ENCODE peak calls at places on chromosome 12, in five cellular contexts. K, E, Q, X and G are unnamed samples. For H3K36me3 and H3K4me1, the result is how much of the 10 kb centered on the place peaks cover.

GRCh38 chr12:125340791-125341190 is 275.6 kb downstream of the AACS start:
- DNase-seq in K (no peak), E (peak), Q (no peak), X (no peak), G (no peak)

GRCh38 chr12:95942106-95942531 is 295 bp downstream of the CCDC38 start:
- DNase-seq in K (no peak), E (peak), Q (no peak), X (no peak), G (no peak)

GRCh38 chr12:82754856-82755255 is 68.2 kb downstream of the TMTC2 start:
- DNase-seq in K (no peak), E (peak), Q (no peak), X (no peak), G (no peak)

GRCh38 chr12:23760495-23760894 is 189.0 kb downstream of the SOX5 start:
- DNase-seq in K (no peak), E (no peak), Q (no peak), X (no peak), G (no peak)

GRCh38 chr12:97927991-97928390 is 465.4 kb downstream of the RMST start:
- DNase-seq in K (no peak), E (no peak), Q (no peak), X (no peak), G (no peak)

GRCh38 chr12:19689226-19689625 is 249.9 kb downstream of the AEBP2 start:
- DNase-seq in K (no peak), E (no peak), Q (no peak), X (no peak), G (no peak)

GRCh38 chr12:15520083-15520482 is 197.8 kb downstream of the PTPRO start:
- DNase-seq in K (no peak), E (no peak), Q (no peak), X (no peak), G (no peak)

GRCh38 chr12:122106891-122107660 is 28.5 kb downstream of the MLXIP start:
- DNase-seq in K (peak), E (peak), Q (peak), X (peak), G (no peak)

GRCh38 chr12:18439541-18439940 is 178.2 kb downstream of the PIK3C2G start:
- DNase-seq in K (no peak), E (peak), Q (no peak), X (no peak), G (no peak)

GRCh38 chr12:12398026-12398859 is 41.4 kb downstream of the BORCS5 start:
- DNase-seq in K (peak), E (peak), Q (peak), X (peak), G (no peak)

GRCh38 chr12:52884526-52885293 is 20.2 kb downstream of the KRT8 start:
- DNase-seq in K (peak), E (peak), Q (peak), X (peak), G (peak)

GRCh38 chr12:54207539-54208267 is 18.9 kb upstream of the SMUG1 start:
- DNase-seq in K (peak), E (peak), Q (peak), X (peak), G (peak)

GRCh38 chr12:47801904-47802246 is 17.8 kb downstream of the HDAC7 start:
- DNase-seq in K (no peak), E (no peak), Q (no peak), X (no peak), G (no peak)

GRCh38 chr12:81005635-81006034 is 67.9 kb upstream of the LIN7A start:
- DNase-seq in K (no peak), E (no peak), Q (no peak), X (no peak), G (no peak)

GRCh38 chr12:3149505-3150307 is 72.5 kb downstream of the TSPAN9 start:
- DNase-seq in K (peak), E (no peak), Q (no peak), X (no peak), G (no peak)

GRCh38 chr12:79183946-79184345 is 319.4 kb downstream of the SYT1 start:
- DNase-seq in K (no peak), E (no peak), Q (no peak), X (no peak), G (no peak)

GRCh38 chr12:112096070-112096469 is 12.5 kb downstream of the NAA25 start:
- DNase-seq in K (no peak), E (no peak), Q (no peak), X (no peak), G (no peak)

GRCh38 chr12:110466791-110467190 is 1.3 kb downstream of the GPN3 start:
- DNase-seq in K (no peak), E (no peak), Q (no peak), X (no peak), G (no peak)

GRCh38 chr12:67665679-67666078 is 17.1 kb downstream of the DYRK2 start:
- DNase-seq in K (no peak), E (no peak), Q (no peak), X (no peak), G (no peak)

GRCh38 chr12:124480469-124481256 is 86.7 kb downstream of the NCOR2 start:
- DNase-seq in K (no peak), E (peak), Q (peak), X (peak), G (peak)

GRCh38 chr12:11568155-11568761 is 81.2 kb upstream of the ETV6 start:
- DNase-seq in K (no peak), E (no peak), Q (no peak), X (no peak), G (no peak)

GRCh38 chr12:105092336-105092735 is 8.1 kb upstream of the ALDH1L2 start:
- DNase-seq in K (no peak), E (no peak), Q (no peak), X (no peak), G (no peak)

GRCh38 chr12:46459881-46460545 is 87.4 kb upstream of the SLC38A2 start:
- DNase-seq in K (no peak), E (no peak), Q (no peak), X (peak), G (no peak)

GRCh38 chr12:130526813-130527212 is 189.1 kb downstream of the PIWIL1 start:
- DNase-seq in K (no peak), E (peak), Q (no peak), X (no peak), G (no peak)

GRCh38 chr12:57749061-57749460 is 3.0 kb downstream of the CDK4 start:
- DNase-seq in K (no peak), E (no peak), Q (no peak), X (no peak), G (no peak)

GRCh38 chr12:68776976-68777610 is 30.9 kb upstream of the MDM2 start:
- DNase-seq in K (no peak), E (no peak), Q (no peak), X (no peak), G (no peak)

GRCh38 chr12:6936642-6937480 is 6.8 kb upstream of the RNU7-1 start:
- DNase-seq in K (no peak), E (no peak), Q (no peak), X (no peak), G (no peak)

GRCh38 chr12:90407841-90408240 is 547.1 kb downstream of the CCER1 start:
- DNase-seq in K (no peak), E (no peak), Q (no peak), X (no peak), G (no peak)

GRCh38 chr12:2625267-2625666 is 169.5 kb upstream of the FKBP4 start:
- DNase-seq in K (no peak), E (no peak), Q (no peak), X (no peak), G (no peak)

DNA sequence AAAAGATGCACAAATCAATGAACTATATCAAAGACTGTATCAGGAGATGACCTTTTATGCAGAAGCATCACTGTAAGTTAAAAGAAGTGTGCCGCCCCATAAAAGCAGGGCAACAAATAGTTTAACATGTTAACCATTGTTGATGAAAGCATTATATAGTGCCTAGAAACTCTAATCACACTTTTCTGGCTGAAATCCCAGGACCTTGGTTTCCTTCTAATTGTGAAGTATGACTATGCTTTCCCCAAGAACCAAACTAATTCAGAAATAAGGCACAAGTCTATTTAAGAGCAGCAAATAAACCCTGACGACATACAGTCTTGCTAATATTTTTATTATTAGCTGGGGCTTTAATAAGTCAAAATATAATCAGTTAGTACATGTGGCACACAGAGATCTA is 21.7 kb downstream of the RACGAP1 start:
- DNase-seq in K (no peak), E (peak), Q (no peak), X (no peak), G (no peak)
- H3K36me3 ChIP-seq in K (under half), E (under half), Q (under half), X (under half), G (under half)

DNA sequence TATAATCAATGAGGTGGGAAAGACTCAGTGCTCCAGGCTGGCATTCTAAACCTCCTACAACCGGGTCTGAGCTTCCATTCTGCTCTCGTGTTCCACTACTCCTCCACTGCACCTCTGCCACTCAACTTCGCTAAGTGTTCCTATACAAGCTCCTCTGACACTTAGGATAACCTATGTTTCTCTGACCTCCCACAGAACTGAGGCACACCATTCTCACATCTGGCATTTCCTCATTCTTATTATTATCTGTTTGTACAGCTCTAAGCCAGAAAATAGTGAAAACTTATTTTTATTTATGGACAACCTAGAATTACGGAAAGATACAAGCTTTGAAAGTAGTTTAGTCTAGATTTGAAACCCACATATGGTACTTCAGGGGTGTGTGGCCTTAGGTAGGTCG is 127.0 kb downstream of the MED13L start:
- DNase-seq in K (no peak), E (no peak), Q (no peak), X (no peak), G (no peak)
- H3K4me1 ChIP-seq in K (under half), E (under half), Q (under half), X (under half), G (under half)

GRCh38 chr12:101777476-101777875 is 38.2 kb upstream of the SYCP3 start:
- DNase-seq in K (no peak), E (no peak), Q (no peak), X (no peak), G (no peak)

GRCh38 chr12:101779200-101779599 is 39.9 kb upstream of the SYCP3 start:
- DNase-seq in K (no peak), E (no peak), Q (no peak), X (no peak), G (no peak)

GRCh38 chr12:101777978-101778377 is 38.7 kb upstream of the SYCP3 start:
- DNase-seq in K (no peak), E (no peak), Q (no peak), X (no peak), G (no peak)

GRCh38 chr12:101773560-101774206 is 34.4 kb upstream of the SYCP3 start:
- DNase-seq in K (no peak), E (peak), Q (peak), X (peak), G (peak)

DNA sequence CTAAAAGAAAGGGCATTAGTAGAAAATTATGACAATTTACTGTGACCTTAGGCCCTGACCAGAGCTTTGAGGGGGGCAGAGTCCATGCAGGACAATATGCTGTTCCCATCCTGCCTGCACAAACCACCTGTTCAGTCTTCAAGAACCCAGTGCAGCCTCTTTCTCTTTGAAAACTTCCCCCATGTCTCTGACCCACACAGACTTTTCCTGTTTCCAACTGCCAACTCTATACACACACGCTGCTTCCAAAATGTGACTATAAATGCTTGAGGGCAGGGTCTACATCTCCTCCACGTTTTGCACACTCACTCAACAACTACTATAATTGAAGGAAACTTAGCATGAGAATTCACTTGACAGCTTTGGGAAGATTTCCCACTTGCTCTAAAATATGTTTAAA is 36.6 kb upstream of the SYCP3 start:
- DNase-seq in K (no peak), E (no peak), Q (no peak), X (no peak), G (no peak)
- H3K36me3 ChIP-seq in K (under half), E (under half), Q (under half), X (under half), G (under half)

GRCh38 chr12:93136243-93137015 is 207.3 kb upstream of the EEA1 start:
- DNase-seq in K (no peak), E (no peak), Q (no peak), X (no peak), G (no peak)
- H3K4me1 ChIP-seq in K (under half), E (under half), Q (under half), X (under half), G (under half)

GRCh38 chr12:71638499-71638898 is 25.1 kb downstream of the ZFC3H1 start:
- DNase-seq in K (no peak), E (no peak), Q (no peak), X (no peak), G (no peak)
- H3K36me3 ChIP-seq in K (half or more), E (half or more), Q (under half), X (half or more), G (half or more)

GRCh38 chr12:106140223-106140986 is 1.7 kb upstream of the NUAK1 start:
- DNase-seq in K (no peak), E (no peak), Q (peak), X (no peak), G (no peak)

GRCh38 chr12:106138279-106138645 is 492 bp downstream of the NUAK1 start:
- DNase-seq in K (no peak), E (peak), Q (peak), X (no peak), G (no peak)

GRCh38 chr12:106137456-106138278 is 1.1 kb downstream of the NUAK1 start:
- DNase-seq in K (no peak), E (peak), Q (no peak), X (no peak), G (no peak)

GRCh38 chr12:106139422-106140141 is 828 bp upstream of the NUAK1 start:
- DNase-seq in K (peak), E (peak), Q (peak), X (peak), G (no peak)

DNA sequence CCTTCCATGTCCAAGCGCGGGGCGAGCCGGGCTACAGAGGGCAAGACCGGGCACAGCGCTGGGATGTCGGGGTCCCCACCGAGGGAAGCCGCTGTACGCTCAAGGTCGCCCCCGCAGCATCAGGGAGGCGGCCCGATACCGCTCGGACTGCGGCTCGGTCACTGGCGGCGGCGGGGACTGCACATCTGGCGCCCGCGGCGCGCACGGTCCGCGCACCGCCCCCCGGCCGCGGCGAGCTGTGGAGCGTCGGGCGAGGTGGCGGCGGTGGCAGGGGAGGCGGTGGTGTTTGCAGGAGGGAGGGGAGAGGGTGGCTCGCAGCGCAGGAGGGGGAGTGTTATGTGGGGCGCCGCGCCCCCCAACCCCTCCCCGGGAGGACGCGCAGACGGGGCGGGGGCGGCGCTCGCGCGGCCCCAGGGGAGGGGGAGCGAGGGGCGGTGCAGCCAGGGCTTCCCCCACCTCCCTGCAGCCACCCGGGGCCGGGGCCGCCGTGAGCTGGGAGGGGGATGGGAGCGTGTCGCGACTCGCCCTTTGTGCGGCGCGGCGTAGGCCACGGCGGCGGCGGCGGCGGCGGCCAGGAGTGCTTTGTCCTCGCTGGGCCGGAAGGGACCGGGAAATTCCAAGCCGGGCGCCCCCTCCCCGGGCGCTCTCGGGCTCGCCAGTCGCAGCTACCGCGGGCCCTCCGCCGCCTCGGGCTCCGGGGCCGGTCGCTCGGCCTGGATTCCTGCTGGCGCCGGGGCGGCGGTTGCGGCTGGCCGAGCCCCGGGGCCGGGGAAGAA is at the start of gene NUAK1:
- DNase-seq in K (peak), E (peak), Q (peak), X (peak), G (no peak)
- H3K4me1 ChIP-seq in K (under half), E (half or more), Q (half or more), X (under half), G (under half)